ENCODE peak calls at places on chromosomes 4 and X, in six cellular contexts. C is GM12891, L is ureter, K is A172, J is Kasumi-1, D is NCI-H1105 treated with DMSO at 0.1 percent for 48 hours. P is an unnamed sample.

GRCh38 chrX:9882669-9883446 is 84.3 kb upstream of the CLDN34 start:
- DNase-seq in C (no peak), L (no peak), K (no peak), J (no peak), D (no peak), P (no peak)

GRCh38 chr4:24598025-24598424 is 13.7 kb upstream of the DHX15 start:
- DNase-seq in C (no peak), L (peak; percentile 55), K (no peak), J (no peak), D (no peak), P (peak; percentile 79)

GRCh38 chr4:178633263-178633662 is 1191.0 kb upstream of the AGA start:
- DNase-seq in C (no peak), L (no peak), K (no peak), J (no peak), D (no peak), P (no peak)

GRCh38 chrX:29617276-29617675 is 598.1 kb upstream of the MAGEB2 start:
- DNase-seq in C (no peak), L (no peak), K (peak; percentile 26), J (no peak), D (no peak), P (no peak)

GRCh38 chrX:39396358-39396995 is 595.2 kb downstream of the MID1IP1 start:
- DNase-seq in C (no peak), L (no peak), K (no peak), J (no peak), D (peak; percentile 16), P (no peak)

GRCh38 chr4:47484169-47484568 is 906 bp upstream of the ATP10D start:
- DNase-seq in C (no peak), L (no peak), K (no peak), J (no peak), D (no peak), P (no peak)

GRCh38 chrX:56314334-56314733 is 82.2 kb downstream of the KLF8 start:
- DNase-seq in C (no peak), L (no peak), K (peak; percentile 0), J (peak; percentile 1), D (no peak), P (no peak)

GRCh38 chr4:165605811-165606210 is 227.0 kb downstream of the CPE start:
- DNase-seq in C (no peak), L (no peak), K (no peak), J (no peak), D (no peak), P (no peak)

GRCh38 chrX:1249101-1249887 is 19.3 kb upstream of the CSF2RA start:
- DNase-seq in C (no peak), L (peak; percentile 62), K (peak; percentile 84), J (no peak), D (no peak), P (peak; percentile 43)

GRCh38 chr4:185280608-185281007 is 71.2 kb downstream of the SNX25 start:
- DNase-seq in C (no peak), L (no peak), K (no peak), J (no peak), D (peak; percentile 9), P (no peak)

GRCh38 chr4:170089274-170089742 is 448 bp downstream of the AADAT start:
- DNase-seq in C (no peak), L (peak; percentile 46), K (no peak), J (peak; percentile 64), D (peak; percentile 37), P (no peak)